ENCODE peak calls at places on chromosomes 7 and 10, in five cellular contexts. D is aorta, U is A549, Y is GM23338, X is HAP-1. A is an unnamed sample. For H3K4me1, the result is how much of the 10 kb centered on the place peaks cover.

GRCh38 chr7:28408105-28408973 is 4.0 kb upstream of the CREB5 start:
- DNase-seq in D (no peak), U (no peak), Y (peak), X (no peak), A (peak)

GRCh38 chr10:85849315-85849714 is 517.3 kb downstream of the GRID1 start:
- DNase-seq in D (no peak), U (no peak), Y (no peak), X (no peak), A (no peak)

GRCh38 chr10:60846173-60846572 is 67.9 kb downstream of the CDK1 start:
- DNase-seq in D (no peak), U (no peak), Y (peak), X (no peak), A (no peak)

GRCh38 chr10:90222372-90222771 is 521.0 kb downstream of the KIF20B start:
- DNase-seq in D (no peak), U (no peak), Y (peak), X (no peak), A (no peak)

GRCh38 chr10:59006511-59007306 is 169.7 kb upstream of the PHYHIPL start:
- DNase-seq in D (no peak), U (peak), Y (no peak), X (no peak), A (no peak)

GRCh38 chr7:158245724-158246041 is 341.9 kb downstream of the PTPRN2 start:
- DNase-seq in D (no peak), U (no peak), Y (no peak), X (no peak), A (no peak)

GRCh38 chr10:50576245-50576815 is 47.4 kb downstream of the SGMS1 start:
- DNase-seq in D (no peak), U (no peak), Y (no peak), X (no peak), A (no peak)

GRCh38 chr7:2144926-2145325 is 87.8 kb downstream of the MAD1L1 start:
- DNase-seq in D (no peak), U (no peak), Y (no peak), X (no peak), A (no peak)

GRCh38 chr10:30215631-30216030 is 133.4 kb downstream of the MTPAP start:
- DNase-seq in D (peak), U (no peak), Y (peak), X (no peak), A (no peak)

GRCh38 chr10:13792011-13792410 is 205.2 kb downstream of the PRPF18 start:
- DNase-seq in D (peak), U (no peak), Y (no peak), X (no peak), A (peak)

GRCh38 chr10:105540381-105540780 is 899.3 kb downstream of the SORCS3 start:
- DNase-seq in D (no peak), U (no peak), Y (no peak), X (no peak), A (no peak)

GRCh38 chr7:113892818-113893217 is 26.0 kb downstream of the PPP1R3A start:
- DNase-seq in D (no peak), U (no peak), Y (no peak), X (no peak), A (no peak)

GRCh38 chr10:106560925-106561640 is 603.4 kb downstream of the SORCS1 start:
- DNase-seq in D (no peak), U (no peak), Y (no peak), X (no peak), A (no peak)

GRCh38 chr7:112023282-112023681 is 182.9 kb downstream of the DOCK4 start:
- DNase-seq in D (no peak), U (no peak), Y (no peak), X (no peak), A (no peak)

GRCh38 chr10:50990568-50991495 is 83.5 kb upstream of the PRKG1 start:
- DNase-seq in D (peak), U (peak), Y (peak), X (peak), A (peak)

GRCh38 chr7:38679419-38679818 is 48.2 kb upstream of the AMPH start:
- DNase-seq in D (no peak), U (no peak), Y (no peak), X (no peak), A (no peak)

GRCh38 chr7:80614911-80615310 is 23.5 kb upstream of the CD36 start:
- DNase-seq in D (no peak), U (no peak), Y (no peak), X (no peak), A (no peak)

GRCh38 chr7:117960351-117960750 is 87.1 kb upstream of the CTTNBP2 start:
- DNase-seq in D (no peak), U (no peak), Y (no peak), X (no peak), A (no peak)

GRCh38 chr7:94064541-94065191 is 60.5 kb upstream of the BET1 start:
- DNase-seq in D (no peak), U (no peak), Y (peak), X (no peak), A (no peak)

GRCh38 chr7:130141161-130141857 is 63.9 kb downstream of the TMEM209 start:
- DNase-seq in D (peak), U (no peak), Y (peak), X (peak), A (peak)

GRCh38 chr7:44285561-44285960 is 39.8 kb downstream of the CAMK2B start:
- DNase-seq in D (peak), U (no peak), Y (no peak), X (no peak), A (peak)

GRCh38 chr7:30920584-30921539 is 9.2 kb downstream of the AQP1 start:
- DNase-seq in D (peak), U (no peak), Y (no peak), X (no peak), A (peak)

GRCh38 chr10:7410306-7410799 is 481 bp downstream of the SFMBT2 start:
- DNase-seq in D (peak), U (no peak), Y (peak), X (peak), A (peak)

GRCh38 chr7:123847868-123848267 is 2.9 kb downstream of the HYAL4 start:
- DNase-seq in D (no peak), U (no peak), Y (no peak), X (no peak), A (no peak)

GRCh38 chr7:47576031-47576908 is 5.6 kb downstream of the TNS3 start:
- DNase-seq in D (peak), U (peak), Y (no peak), X (peak), A (no peak)

GRCh38 chr10:70191906-70192305 is 21.6 kb upstream of the SAR1A start:
- DNase-seq in D (no peak), U (no peak), Y (no peak), X (no peak), A (no peak)

GRCh38 chr10:23968296-23968695 is 240.6 kb upstream of the KIAA1217 start:
- DNase-seq in D (no peak), U (no peak), Y (no peak), X (no peak), A (no peak)

GRCh38 chr7:115561341-115562110 is 469.0 kb downstream of the TFEC start:
- DNase-seq in D (no peak), U (no peak), Y (no peak), X (no peak), A (no peak)

GRCh38 chr10:119416855-119417254 is 125.7 kb downstream of the RGS10 start:
- DNase-seq in D (peak), U (peak), Y (peak), X (peak), A (no peak)

GRCh38 chr10:24513155-24513554 is 210.5 kb downstream of the ARHGAP21 start:
- DNase-seq in D (no peak), U (no peak), Y (peak), X (peak), A (no peak)

GRCh38 chr7:92809397-92810241 is 26.8 kb downstream of the CDK6 start:
- DNase-seq in D (peak), U (peak), Y (peak), X (peak), A (no peak)

GRCh38 chr7:22781230-22781711 is 41.4 kb downstream of the TOMM7 start:
- DNase-seq in D (no peak), U (no peak), Y (no peak), X (no peak), A (no peak)

GRCh38 chr10:119395287-119396007 is 147.1 kb downstream of the RGS10 start:
- DNase-seq in D (peak), U (no peak), Y (peak), X (no peak), A (peak)

GRCh38 chr10:3100856-3101640 is 33.7 kb downstream of the PFKP start:
- DNase-seq in D (peak), U (no peak), Y (no peak), X (no peak), A (peak)

GRCh38 chr10:67670401-67670800 is 25.6 kb downstream of the CTNNA3 start:
- DNase-seq in D (no peak), U (no peak), Y (no peak), X (no peak), A (no peak)

DNA sequence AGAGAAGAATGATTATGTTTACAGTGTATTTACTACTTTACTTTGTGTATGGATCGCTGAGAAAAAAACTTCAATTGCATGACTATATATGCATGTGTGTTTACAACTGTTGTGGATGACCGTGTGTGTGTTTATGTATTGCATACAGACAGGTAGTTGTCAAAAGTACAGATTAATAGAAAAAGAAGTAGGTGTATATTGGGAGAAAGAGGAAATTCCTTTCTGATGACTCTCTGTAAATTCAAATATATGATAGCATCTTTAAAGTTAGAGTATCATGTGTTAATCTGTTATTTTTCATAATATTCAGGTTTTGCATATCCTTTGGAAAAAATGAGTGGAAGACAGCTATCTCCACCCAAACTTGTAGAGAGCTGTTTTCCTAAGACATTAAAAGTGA is 160.4 kb upstream of the AGR3 start:
- DNase-seq in D (no peak), U (no peak), Y (no peak), X (no peak), A (no peak)
- H3K4me1 ChIP-seq in D (under half), U (under half), Y (under half), X (under half), A (under half)

GRCh38 chr10:62266147-62266546 is 2.5 kb downstream of the RTKN2 start:
- DNase-seq in D (no peak), U (no peak), Y (no peak), X (no peak), A (no peak)
- H3K4me3 ChIP-seq in D (no peak), U (no peak), Y (peak), X (no peak), A (no peak)

GRCh38 chr7:200704-201103 is 8.3 kb downstream of the FAM20C start:
- DNase-seq in D (no peak), U (no peak), Y (no peak), X (no peak), A (no peak)
- H3K4me1 ChIP-seq in D (under half), U (under half), Y (under half), X (under half), A (under half)

DNA sequence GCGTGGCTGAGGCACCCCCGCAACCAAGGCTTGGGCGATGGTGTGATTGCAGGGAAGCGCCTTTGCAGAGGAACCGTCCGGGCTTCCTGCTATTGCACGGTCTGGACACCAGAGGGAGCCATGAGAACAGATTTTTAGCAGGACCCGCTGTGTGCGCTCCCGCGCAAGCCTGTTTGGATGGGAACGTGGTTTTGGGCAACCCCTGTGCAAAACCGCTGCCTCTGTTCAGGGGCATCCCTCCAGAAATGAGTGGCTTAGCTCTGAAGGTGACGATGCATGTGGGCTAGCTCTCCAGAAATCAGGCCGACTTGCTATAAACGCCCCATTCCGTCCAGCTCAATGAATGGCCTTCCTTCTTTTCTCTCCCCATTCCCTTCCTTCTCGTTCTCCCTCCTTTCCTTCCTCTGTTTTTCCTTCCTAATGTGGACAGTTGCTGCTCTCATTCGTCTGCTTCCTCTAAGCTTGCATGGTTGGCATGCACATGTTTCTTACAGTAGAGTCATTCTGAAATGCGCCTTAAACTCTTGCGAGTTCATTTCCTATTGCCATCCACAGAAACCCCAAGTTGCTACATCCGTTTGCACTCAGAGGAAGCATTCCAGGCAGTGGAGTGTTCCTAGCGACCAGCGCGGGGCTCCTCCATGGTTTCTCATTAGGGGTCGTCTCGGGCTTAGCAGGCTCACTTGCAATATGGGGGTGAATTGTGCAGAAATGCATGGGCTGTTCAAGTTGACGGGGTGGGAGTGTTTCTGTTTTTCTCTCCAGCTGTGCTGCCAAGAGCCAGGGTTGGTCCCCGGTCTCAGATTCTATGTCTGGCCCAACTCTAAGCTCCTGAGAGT is 302.5 kb upstream of the GALNT17 start:
- DNase-seq in D (peak), U (peak), Y (peak), X (peak), A (peak)
- H3K4me3 ChIP-seq in D (no peak), U (no peak), Y (peak), X (no peak), A (peak)

DNA sequence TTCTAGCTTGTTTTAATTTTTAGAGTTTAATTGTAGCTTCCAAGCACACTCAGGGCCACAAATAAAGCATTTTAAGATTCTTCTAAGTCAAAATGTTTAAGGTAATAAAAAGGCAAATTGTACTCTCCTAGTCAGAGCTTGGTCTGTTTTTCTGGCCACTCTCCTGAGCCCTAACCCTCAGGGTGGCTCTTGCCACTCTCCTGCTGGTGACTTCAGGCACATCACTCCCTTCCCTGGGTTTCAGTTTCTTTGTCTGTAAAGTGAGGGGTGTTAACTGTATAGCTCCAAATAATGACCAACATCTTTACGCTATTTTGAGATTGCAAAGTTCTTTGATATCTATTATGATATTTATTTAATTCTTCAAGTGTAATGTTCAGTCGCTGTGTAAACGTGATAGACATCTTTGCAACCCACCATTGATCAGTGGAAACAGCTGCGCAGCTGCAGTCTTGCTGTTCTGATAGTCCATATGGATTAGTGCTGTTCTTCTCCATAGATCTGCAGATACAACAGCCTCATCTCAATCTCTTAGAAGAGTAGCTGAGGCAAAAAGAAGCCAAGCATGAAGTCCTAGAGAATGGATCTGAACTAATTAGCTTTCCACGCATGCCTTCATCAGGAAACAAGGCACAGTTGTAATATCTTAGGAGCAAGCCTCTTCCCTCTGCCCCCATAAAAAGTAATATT is 189.9 kb downstream of the PLPP4 start:
- DNase-seq in D (no peak), U (no peak), Y (no peak), X (no peak), A (no peak)
- H3K4me1 ChIP-seq in D (under half), U (under half), Y (under half), X (under half), A (under half)

GRCh38 chr7:151018421-151019129 is 5.7 kb downstream of the ATG9B start:
- DNase-seq in D (no peak), U (no peak), Y (peak), X (no peak), A (no peak)
- H3K4me3 ChIP-seq in D (no peak), U (peak), Y (peak), X (peak), A (no peak)

GRCh38 chr10:71836594-71836970 is 14.5 kb downstream of the PSAP start:
- DNase-seq in D (no peak), U (no peak), Y (no peak), X (no peak), A (peak)
- H3K4me1 ChIP-seq in D (under half), U (half or more), Y (under half), X (under half), A (half or more)

GRCh38 chr10:100736809-100737358 is 8.5 kb upstream of the PAX2 start:
- DNase-seq in D (no peak), U (no peak), Y (peak), X (no peak), A (peak)

GRCh38 chr10:100735345-100736143 is 9.8 kb upstream of the PAX2 start:
- DNase-seq in D (no peak), U (no peak), Y (peak), X (no peak), A (peak)

GRCh38 chr10:100738055-100738827 is 7.1 kb upstream of the PAX2 start:
- DNase-seq in D (no peak), U (no peak), Y (peak), X (no peak), A (peak)

GRCh38 chr10:100736144-100736808 is 9.1 kb upstream of the PAX2 start:
- DNase-seq in D (no peak), U (no peak), Y (no peak), X (no peak), A (peak)

DNA sequence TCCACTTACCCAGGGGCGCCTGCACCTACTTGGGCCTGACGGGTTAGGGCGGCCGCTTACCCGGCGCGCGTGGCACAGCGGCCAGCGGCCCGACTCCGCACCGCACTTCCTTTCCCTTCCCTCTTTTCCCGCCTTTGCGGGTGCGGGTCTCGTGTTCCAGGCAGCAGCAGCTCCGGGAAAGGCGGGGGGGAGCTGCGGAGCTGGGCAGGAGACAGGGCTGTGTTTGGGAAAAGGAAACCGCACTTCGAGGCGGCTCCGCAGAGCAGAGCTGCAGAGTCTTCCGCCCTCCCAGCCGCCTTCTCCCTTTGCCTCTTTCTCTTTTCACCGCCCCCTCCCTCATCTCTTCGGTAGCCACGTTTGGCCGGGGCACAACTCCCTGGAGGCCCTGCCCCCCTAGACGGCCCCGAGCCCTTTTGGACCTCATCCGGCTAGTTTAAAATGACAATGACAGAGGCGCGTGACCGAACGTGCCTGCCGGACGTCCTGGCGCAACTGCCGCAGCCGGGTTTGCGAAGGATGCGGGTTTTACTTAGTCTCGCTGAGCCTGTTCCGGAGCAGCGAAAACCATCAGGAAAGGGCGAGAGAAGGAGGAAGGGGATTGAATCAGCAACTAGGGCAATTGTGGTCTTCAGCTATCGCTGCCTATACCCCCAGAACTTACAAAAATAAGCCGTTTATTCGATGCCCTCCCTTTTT is 7.9 kb upstream of the PAX2 start:
- DNase-seq in D (no peak), U (no peak), Y (peak), X (peak), A (peak)
- H3K4me3 ChIP-seq in D (no peak), U (no peak), Y (peak), X (no peak), A (peak)